ENCODE peak calls at places on chromosomes 1 and 21, in four cellular contexts. Q is A549, P is endothelial cell of umbilical vein, L is SK-N-SH. O is an unnamed sample.

GRCh38 chr1:102588536-102588935 is 519.8 kb downstream of the COL11A1 start:
- DNase-seq in L (no peak), P (no peak), Q (no peak), O (no peak)

GRCh38 chr1:212309967-212310366 is 24.8 kb downstream of the PPP2R5A start:
- DNase-seq in P (no peak), Q (no peak), L (no peak), O (no peak)

GRCh38 chr1:58515794-58516401 is 30.6 kb downstream of the OMA1 start:
- DNase-seq in Q (peak; percentile 70), L (peak; percentile 64), P (peak; percentile 71), O (peak; percentile 81)

GRCh38 chr1:184296466-184297243 is 90.2 kb upstream of the C1orf21 start:
- DNase-seq in Q (no peak), P (peak; percentile 97), L (no peak), O (no peak)

GRCh38 chr1:90616395-90616794 is 100.7 kb downstream of the BARHL2 start:
- DNase-seq in P (peak; percentile 8), Q (peak; percentile 31), L (peak; percentile 8), O (peak; percentile 20)

GRCh38 chr1:228921473-228921872 is 186.2 kb downstream of the RHOU start:
- DNase-seq in Q (no peak), L (no peak), P (no peak), O (peak; percentile 64)

GRCh38 chr1:117967900-117968299 is 38.4 kb downstream of the WDR3 start:
- DNase-seq in P (no peak), L (peak; percentile 2), Q (no peak), O (no peak)

GRCh38 chr1:46369542-46370213 is 24.4 kb upstream of the FAAH start:
- DNase-seq in L (no peak), P (no peak), Q (no peak), O (no peak)

GRCh38 chr1:183025782-183026774 is 2.9 kb downstream of the LAMC1 start:
- DNase-seq in L (no peak), Q (no peak), P (no peak), O (no peak)

GRCh38 chr1:183024352-183025337 is 1.4 kb downstream of the LAMC1 start:
- DNase-seq in L (no peak), P (peak; percentile 59), Q (no peak), O (peak; percentile 56)

GRCh38 chr1:183027791-183028190 is 4.6 kb downstream of the LAMC1 start:
- DNase-seq in Q (no peak), L (no peak), P (no peak), O (no peak)

GRCh38 chr1:183029591-183030000 is 6.4 kb downstream of the LAMC1 start:
- DNase-seq in P (no peak), Q (no peak), L (no peak), O (no peak)

DNA sequence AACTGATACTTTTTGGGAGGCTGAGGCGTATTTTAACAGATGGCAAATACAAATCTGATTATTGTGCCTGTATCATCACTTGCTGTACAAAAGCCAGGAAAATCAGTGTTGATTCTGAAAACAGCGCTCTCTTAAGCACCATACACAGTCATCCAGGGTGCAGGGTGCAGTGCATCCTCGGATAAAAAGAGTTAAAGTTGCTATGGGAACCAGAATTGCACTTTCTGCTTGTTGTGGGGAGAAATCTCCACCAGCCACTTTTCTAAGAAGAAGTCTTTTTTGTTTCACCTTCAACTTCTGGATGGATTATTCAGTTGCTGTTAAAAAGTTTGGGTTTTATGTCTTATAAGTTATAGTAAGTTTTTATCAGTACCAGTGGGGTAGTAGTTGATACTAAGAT is 3.8 kb downstream of the LAMC1 start:
- DNase-seq in L (no peak), Q (no peak), P (no peak), O (no peak)
- TF ChIP-seq MAX in L (no peak), Q (no peak), P (no peak), O (no peak)

GRCh38 chr1:47424336-47424982 is 8.4 kb downstream of the FOXE3 start:
- DNase-seq in L (peak; percentile 65), P (peak; percentile 29), Q (peak; percentile 63), O (peak; percentile 41)
- TF ChIP-seq CTCF in L (peak; percentile 81), P (peak; percentile 83), Q (peak; percentile 65), O (peak; percentile 77)

GRCh38 chr1:206506405-206506802 is 927 bp upstream of the RASSF5 start:
- DNase-seq in P (no peak), Q (no peak), L (no peak), O (no peak)
- H3K4me3 ChIP-seq in P (no peak overlapping the region), Q (no peak overlapping the region), L (no peak overlapping the region), O (no peak overlapping the region)

DNA sequence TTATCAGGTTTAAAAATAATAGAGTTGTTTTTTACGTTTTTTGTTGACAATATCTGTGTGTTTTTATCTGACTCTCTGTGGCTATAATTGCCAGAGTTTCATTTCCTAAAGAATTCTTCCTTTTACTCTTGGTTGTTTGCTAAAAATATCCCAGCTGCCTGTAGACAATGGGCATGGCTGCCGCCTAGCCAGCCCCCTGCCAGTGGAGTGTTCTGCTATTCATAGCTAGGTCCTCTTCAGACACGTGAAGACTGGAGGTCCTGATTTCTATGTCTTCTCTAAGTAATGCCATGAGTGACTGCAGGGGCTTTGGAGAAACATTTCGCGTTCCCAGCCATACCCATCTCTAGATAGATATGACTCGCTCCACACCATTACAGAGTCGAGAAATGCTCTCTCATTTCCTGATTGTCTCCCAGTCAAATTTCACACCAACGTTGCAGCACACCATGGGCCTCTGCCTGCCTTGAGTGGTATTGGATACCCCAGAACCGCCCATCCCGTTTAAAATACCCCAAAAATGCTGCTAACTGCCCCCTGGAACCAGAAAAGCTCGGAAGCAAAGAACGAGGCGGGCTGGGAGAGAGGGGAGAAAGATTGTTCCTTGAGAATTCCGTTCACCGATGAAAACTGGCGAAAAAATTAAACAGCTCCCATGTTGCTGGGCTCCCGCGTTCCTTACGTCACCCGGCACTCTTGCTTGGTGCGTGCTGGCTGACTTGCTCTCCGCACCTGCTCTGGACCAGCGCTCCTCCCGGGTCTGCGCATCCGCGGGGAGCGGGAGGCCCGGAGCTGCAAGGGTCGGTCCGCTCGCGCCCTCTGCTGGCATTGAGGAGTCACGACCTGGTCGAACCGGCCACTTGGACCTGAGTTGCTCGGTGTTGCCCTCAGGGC is 99.3 kb upstream of the BACE2 start:
- DNase-seq in P (peak; percentile 30), L (peak; percentile 87), Q (peak; percentile 68), O (peak; percentile 62)
- TF ChIP-seq MAX in P (no peak), L (no peak), Q (no peak), O (no peak)